ENCODE peak calls at places on chromosomes 2 and 18, in eight cellular contexts. Q, A, Z, G, V, H, T and J are unnamed samples.

GRCh38 chr2:120344991-120345975 is 653 bp upstream of the INHBB start:
- DNase-seq in V (peak; percentile 29), Z (peak; percentile 73), G (no peak), Q (no peak), T (peak; percentile 53), A (no peak), H (peak; percentile 72), J (no peak)

GRCh38 chr2:121665504-121665903 is 16.2 kb upstream of the CLASP1 start:
- DNase-seq in H (no peak), Q (peak; percentile 88), G (no peak), A (no peak), T (peak; percentile 19), V (no peak), Z (no peak), J (no peak)

GRCh38 chr2:28510184-28510583 is 14.3 kb downstream of the PLB1 start:
- DNase-seq in Z (no peak), V (peak; percentile 8), H (no peak), Q (no peak), G (no peak), A (no peak), T (no peak), J (no peak)

GRCh38 chr18:78069784-78070664 is 820.4 kb downstream of the GALR1 start:
- DNase-seq in H (no peak), T (no peak), A (no peak), V (no peak), G (no peak), Q (no peak), Z (no peak), J (no peak)

GRCh38 chr2:127891806-127892205 is 6.0 kb upstream of the AMMECR1L start:
- DNase-seq in H (no peak), Q (no peak), Z (peak; percentile 67), G (no peak), A (no peak), T (peak; percentile 27), V (no peak), J (no peak)

GRCh38 chr2:83103602-83104001 is 1355.5 kb downstream of the SUCLG1 start:
- DNase-seq in Q (peak; percentile 73), A (peak; percentile 88), V (peak; percentile 90), T (peak; percentile 89), H (no peak), G (no peak), Z (no peak), J (peak; percentile 88)

GRCh38 chr2:196331143-196331542 is 159.8 kb upstream of the STK17B start:
- DNase-seq in T (peak; percentile 87), A (peak; percentile 82), H (peak; percentile 16), Z (no peak), V (peak; percentile 91), G (no peak), Q (peak; percentile 11), J (peak; percentile 89)

GRCh38 chr2:197307933-197308521 is 2.6 kb downstream of the ANKRD44 start:
- DNase-seq in A (no peak), H (peak; percentile 46), Q (no peak), V (no peak), G (no peak), Z (no peak), T (no peak), J (no peak)

GRCh38 chr2:150282821-150283309 is 204.6 kb downstream of the RND3 start:
- DNase-seq in A (peak; percentile 28), H (no peak), V (peak; percentile 34), Z (no peak), Q (no peak), G (no peak), T (peak; percentile 17), J (peak; percentile 22)

GRCh38 chr2:3342324-3342723 is 35.3 kb downstream of the EIPR1 start:
- DNase-seq in T (no peak), A (no peak), V (no peak), Q (no peak), G (no peak), H (no peak), Z (no peak), J (no peak)

GRCh38 chr18:78899241-78899640 is 80.4 kb upstream of the SALL3 start:
- DNase-seq in G (no peak), T (no peak), Q (no peak), Z (no peak), A (no peak), V (no peak), H (no peak), J (no peak)

GRCh38 chr18:34280653-34281052 is 55.9 kb upstream of the NOL4 start:
- DNase-seq in G (no peak), T (no peak), V (no peak), Q (no peak), A (no peak), Z (no peak), H (no peak), J (no peak)

GRCh38 chr18:68660355-68661183 is 54.3 kb downstream of the TMX3 start:
- DNase-seq in V (peak; percentile 73), G (peak; percentile 3), Z (no peak), Q (peak; percentile 55), H (peak; percentile 35), A (peak; percentile 61), T (peak; percentile 70), J (peak; percentile 75)

GRCh38 chr2:63189026-63189425 is 138.4 kb downstream of the OTX1 start:
- DNase-seq in T (peak; percentile 64), A (peak; percentile 44), G (peak; percentile 48), Z (peak; percentile 82), V (peak; percentile 68), Q (peak; percentile 70), H (peak; percentile 65), J (peak; percentile 41)

GRCh38 chr2:189866296-189866695 is 82.0 kb downstream of the PMS1 start:
- DNase-seq in Z (no peak), T (no peak), H (no peak), A (peak; percentile 28), V (no peak), Q (no peak), G (no peak), J (no peak)

GRCh38 chr2:98601532-98602132 is 6.7 kb downstream of the COA5 start:
- DNase-seq in G (peak; percentile 52), H (peak; percentile 57), Z (peak; percentile 79), Q (peak; percentile 54), V (peak; percentile 54), T (peak; percentile 58), A (peak; percentile 47), J (peak; percentile 60)

GRCh38 chr2:202432776-202433175 is 56.6 kb downstream of the BMPR2 start:
- DNase-seq in Q (no peak), T (no peak), H (no peak), A (no peak), G (no peak), Z (no peak), V (no peak), J (no peak)

GRCh38 chr18:10923671-10924070 is 225.7 kb downstream of the PIEZO2 start:
- DNase-seq in G (no peak), H (no peak), Z (no peak), T (peak; percentile 59), A (peak; percentile 42), Q (no peak), V (peak; percentile 42), J (no peak)

GRCh38 chr2:28422903-28423741 is 30.5 kb downstream of the FOSL2 start:
- DNase-seq in T (no peak), A (no peak), Z (no peak), G (no peak), H (no peak), Q (no peak), V (no peak), J (no peak)

GRCh38 chr2:157185828-157186227 is 71.7 kb upstream of the GALNT5 start:
- DNase-seq in T (peak; percentile 81), H (no peak), Q (no peak), G (no peak), Z (no peak), V (peak; percentile 66), A (peak; percentile 74), J (peak; percentile 68)

DNA sequence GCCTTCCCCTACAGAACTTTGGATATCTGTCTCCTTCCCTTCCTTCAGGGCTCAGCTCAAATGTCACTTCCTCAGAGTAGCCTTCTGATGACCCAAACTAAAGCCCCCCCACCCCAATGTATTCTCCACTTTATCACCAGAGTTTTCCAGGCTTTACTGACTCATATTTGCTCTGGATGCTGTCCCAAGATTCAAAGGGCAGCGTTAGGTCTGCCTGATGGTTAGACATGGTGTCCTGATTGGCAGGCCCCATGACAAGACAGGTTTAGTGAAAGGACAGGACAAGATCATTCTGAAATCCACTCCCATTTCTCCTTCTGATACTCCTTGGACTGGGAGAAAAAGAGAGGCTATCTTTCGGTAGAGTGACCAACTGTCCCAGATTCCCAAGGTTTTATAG is 22.6 kb upstream of the RPIA start:
- DNase-seq in Z (no peak), A (no peak), G (no peak), Q (no peak), V (no peak), H (no peak), T (no peak), J (no peak)
- H3K4me3 ChIP-seq in Z (no peak overlapping the region), A (no peak overlapping the region), G (no peak overlapping the region), Q (no peak overlapping the region), V (no peak overlapping the region), H (no peak overlapping the region), T (no peak overlapping the region), J (no peak overlapping the region)

DNA sequence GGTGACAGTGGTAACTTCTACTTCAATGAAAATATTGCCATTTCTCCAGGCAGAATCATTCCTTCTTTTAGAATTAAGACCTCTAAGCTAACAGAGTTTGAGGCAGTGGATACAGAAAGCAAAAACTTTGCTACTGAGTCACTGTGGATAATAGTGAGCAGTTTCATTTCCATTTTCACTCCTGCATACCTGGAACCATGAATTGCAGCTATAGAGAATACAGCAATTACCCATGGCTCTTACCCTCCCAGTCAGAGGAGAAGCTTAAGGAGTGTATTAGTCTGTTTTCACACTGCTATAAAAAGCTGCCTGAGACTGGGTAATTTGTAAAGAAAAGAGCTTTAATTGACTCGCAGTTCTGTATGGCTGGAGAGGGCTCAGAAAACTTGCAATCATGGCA is 531.4 kb upstream of the CNTNAP5 start:
- DNase-seq in V (no peak), G (no peak), H (no peak), T (no peak), Z (no peak), A (no peak), Q (no peak), J (no peak)
- TF ChIP-seq CTCF in V (no peak), G (no peak), H (no peak), T (no peak), Z (no peak), A (no peak), Q (no peak), J (no peak)

GRCh38 chr2:101328474-101329007 is 20.0 kb upstream of the RNF149 start:
- DNase-seq in A (peak; percentile 87), Z (no peak), Q (peak; percentile 94), V (peak; percentile 39), G (no peak), H (peak; percentile 93), T (peak; percentile 38), J (peak; percentile 70)
- H3K4me3 ChIP-seq in A (no peak overlapping the region), Z (no peak overlapping the region), Q (no peak overlapping the region), V (no peak overlapping the region), G (no peak overlapping the region), H (no peak overlapping the region), T (no peak overlapping the region), J (no peak overlapping the region)

DNA sequence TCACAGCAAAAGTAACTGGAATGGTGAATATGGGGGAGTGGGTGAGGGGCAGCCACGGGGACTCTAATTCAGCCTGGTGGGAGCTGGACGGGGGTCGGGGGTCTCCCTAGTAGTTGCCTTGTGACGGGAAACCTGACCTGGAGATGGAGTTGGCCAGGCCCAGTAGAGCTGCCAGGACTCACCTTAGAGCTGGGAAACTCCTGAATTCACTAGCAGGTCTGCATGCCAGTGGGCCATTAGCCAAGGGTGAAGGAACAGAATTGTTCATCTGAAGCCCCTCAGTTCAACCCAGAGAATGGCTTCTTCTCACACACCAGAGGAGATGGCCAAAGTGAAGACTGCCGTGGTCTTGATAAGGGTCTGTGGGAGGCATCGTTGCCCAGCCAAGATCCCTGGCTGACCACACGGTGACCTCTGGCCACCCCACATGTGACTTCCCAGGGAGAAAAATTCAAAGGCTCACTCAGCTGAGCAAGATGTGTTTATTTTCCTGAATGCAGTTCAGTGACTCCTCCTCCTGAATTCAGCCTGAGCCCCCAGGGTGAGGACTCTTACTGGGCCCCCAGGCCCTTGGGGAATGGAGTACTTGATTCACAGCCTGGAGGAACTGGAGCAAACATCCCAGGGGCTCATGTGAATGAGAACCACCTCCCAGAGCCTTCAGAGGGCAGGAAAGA is 25.1 kb downstream of the MOCOS start:
- DNase-seq in A (peak; percentile 12), T (peak; percentile 38), Q (no peak), G (no peak), H (no peak), Z (no peak), V (peak; percentile 66), J (peak; percentile 34)
- TF ChIP-seq CTCF in A (peak; percentile 25), T (peak; percentile 26), Q (no peak), G (no peak), H (no peak), Z (peak; percentile 48), V (peak; percentile 38), J (peak; percentile 33)